ENCODE peak calls at places on chromosomes 4 and X, in four cellular contexts. One of them, this sample, is unnamed.
A peak's percentile ranks its signal among the peaks of the same experiment; 100 is the strongest.

GRCh38 chr4:87209696-87210095 is 10.7 kb downstream of the KLHL8 start:
- DNase-seq in neural crest cell: no peak
- DNase-seq in tibial nerve: no peak
- DNase-seq in hepatocyte: no peak
- DNase-seq in this sample: no peak

GRCh38 chr4:31362756-31363155 is 642.6 kb downstream of the PCDH7 start:
- DNase-seq in hepatocyte: no peak
- DNase-seq in tibial nerve: no peak
- DNase-seq in neural crest cell: no peak
- DNase-seq in this sample: no peak

GRCh38 chrX:11557120-11557519 is 108.6 kb downstream of the ARHGAP6 start:
- DNase-seq in neural crest cell: no peak
- DNase-seq in hepatocyte: no peak
- DNase-seq in tibial nerve: no peak
- DNase-seq in this sample: no peak

GRCh38 chr4:158065176-158065575 is 107.6 kb downstream of the GASK1B start:
- DNase-seq in tibial nerve: no peak
- DNase-seq in neural crest cell: no peak
- DNase-seq in hepatocyte: no peak
- DNase-seq in this sample: no peak

GRCh38 chrX:125651426-125651825 is 331.8 kb downstream of the TEX13C start:
- DNase-seq in neural crest cell: no peak
- DNase-seq in tibial nerve: no peak
- DNase-seq in hepatocyte: no peak
- DNase-seq in this sample: no peak

GRCh38 chr4:88378691-88379559 is at the start of gene HERC6:
- DNase-seq in neural crest cell: peak; percentile 61
- DNase-seq in hepatocyte: peak; percentile 88
- DNase-seq in tibial nerve: peak; percentile 31
- DNase-seq in this sample: peak; percentile 71

GRCh38 chr4:152283806-152284470 is 252.0 kb downstream of the FBXW7 start:
- DNase-seq in tibial nerve: no peak
- DNase-seq in hepatocyte: no peak
- DNase-seq in neural crest cell: no peak
- DNase-seq in this sample: peak; percentile 6

GRCh38 chr4:15738877-15739276 is 36.0 kb downstream of the BST1 start:
- DNase-seq in tibial nerve: no peak
- DNase-seq in hepatocyte: no peak
- DNase-seq in neural crest cell: no peak
- DNase-seq in this sample: no peak

GRCh38 chr4:150218447-150218846 is 140.2 kb downstream of the DCLK2 start:
- DNase-seq in tibial nerve: no peak
- DNase-seq in hepatocyte: no peak
- DNase-seq in neural crest cell: no peak
- DNase-seq in this sample: no peak

GRCh38 chr4:12319765-12320164 is 891.1 kb upstream of the HS3ST1 start:
- DNase-seq in tibial nerve: no peak
- DNase-seq in neural crest cell: no peak
- DNase-seq in hepatocyte: no peak
- DNase-seq in this sample: no peak

GRCh38 chr4:12324965-12325364 is 896.3 kb upstream of the HS3ST1 start:
- DNase-seq in neural crest cell: no peak
- DNase-seq in hepatocyte: no peak
- DNase-seq in tibial nerve: no peak
- DNase-seq in this sample: no peak
- TF ChIP-seq CTCF in neural crest cell: no peak
- TF ChIP-seq CTCF in hepatocyte: no peak
- TF ChIP-seq CTCF in tibial nerve: no peak
- TF ChIP-seq CTCF in this sample: no peak

GRCh38 chr4:16765549-16765948 is 132.9 kb downstream of the LDB2 start:
- DNase-seq in neural crest cell: no peak
- DNase-seq in hepatocyte: no peak
- DNase-seq in tibial nerve: no peak
- DNase-seq in this sample: no peak
- TF ChIP-seq CTCF in neural crest cell: no peak
- TF ChIP-seq CTCF in hepatocyte: no peak
- TF ChIP-seq CTCF in tibial nerve: no peak
- TF ChIP-seq CTCF in this sample: no peak

GRCh38 chr4:103030791-103031190 is 11.3 kb upstream of the SLC9B1 start:
- DNase-seq in tibial nerve: no peak
- DNase-seq in neural crest cell: no peak
- DNase-seq in hepatocyte: no peak
- DNase-seq in this sample: no peak

GRCh38 chr4:103036169-103036568 is 16.7 kb upstream of the SLC9B1 start:
- DNase-seq in hepatocyte: no peak
- DNase-seq in tibial nerve: no peak
- DNase-seq in neural crest cell: no peak
- DNase-seq in this sample: no peak

GRCh38 chr4:103026868-103027267 is 7.4 kb upstream of the SLC9B1 start:
- DNase-seq in tibial nerve: no peak
- DNase-seq in hepatocyte: no peak
- DNase-seq in neural crest cell: no peak
- DNase-seq in this sample: no peak

GRCh38 chr4:103032575-103032974 is 13.1 kb upstream of the SLC9B1 start:
- DNase-seq in tibial nerve: no peak
- DNase-seq in hepatocyte: peak; percentile 53
- DNase-seq in neural crest cell: no peak
- DNase-seq in this sample: peak; percentile 42
- TF ChIP-seq CTCF in tibial nerve: no peak
- TF ChIP-seq CTCF in hepatocyte: peak; percentile 43
- TF ChIP-seq CTCF in neural crest cell: peak; percentile 53
- TF ChIP-seq CTCF in this sample: peak; percentile 53

DNA sequence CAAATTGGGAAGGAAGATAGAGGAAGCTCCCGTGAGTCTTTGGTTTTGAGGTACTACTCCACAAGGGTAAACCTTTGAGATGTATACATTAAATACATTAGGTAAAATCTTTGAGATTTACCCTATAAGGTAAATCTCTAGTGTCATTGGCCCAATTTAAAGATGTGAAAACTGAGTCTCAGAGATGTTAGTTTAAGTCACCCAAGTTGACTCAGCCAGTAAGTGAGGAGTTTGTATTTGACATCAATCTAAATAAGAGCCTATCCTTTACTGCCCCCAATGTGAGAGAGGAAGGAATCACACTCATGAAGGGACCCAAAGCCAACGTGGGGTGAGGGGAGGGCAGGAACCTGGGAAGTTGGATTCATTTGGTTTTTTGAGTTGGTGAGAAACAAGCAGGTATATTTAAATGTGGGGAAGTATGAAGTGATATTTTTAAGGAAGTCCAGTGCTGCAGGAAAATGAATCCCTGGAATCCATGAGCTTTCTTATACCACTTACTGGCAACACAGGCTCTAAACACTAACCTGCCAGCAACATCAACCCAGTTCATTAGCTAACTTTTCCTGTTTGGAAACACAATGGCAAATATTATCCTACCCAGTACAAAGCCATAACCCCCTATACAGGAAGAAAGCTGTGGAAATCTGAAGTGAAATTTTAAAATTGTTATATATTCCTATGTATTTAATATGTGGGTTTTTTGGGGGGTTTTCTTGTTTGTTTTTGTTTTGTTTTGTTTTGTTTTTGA is 55.3 kb downstream of the PALLD start:
- DNase-seq in tibial nerve: no peak
- DNase-seq in hepatocyte: no peak
- DNase-seq in neural crest cell: no peak
- DNase-seq in this sample: no peak
- TF ChIP-seq CTCF in tibial nerve: no peak
- TF ChIP-seq CTCF in hepatocyte: no peak
- TF ChIP-seq CTCF in neural crest cell: no peak
- TF ChIP-seq CTCF in this sample: no peak

GRCh38 chrX:79181401-79181800 is 36.9 kb downstream of the GPR174 start:
- DNase-seq in neural crest cell: no peak
- DNase-seq in hepatocyte: no peak
- DNase-seq in tibial nerve: no peak
- DNase-seq in this sample: no peak
- TF ChIP-seq CTCF in neural crest cell: no peak
- TF ChIP-seq CTCF in hepatocyte: no peak
- TF ChIP-seq CTCF in tibial nerve: no peak
- TF ChIP-seq CTCF in this sample: no peak

DNA sequence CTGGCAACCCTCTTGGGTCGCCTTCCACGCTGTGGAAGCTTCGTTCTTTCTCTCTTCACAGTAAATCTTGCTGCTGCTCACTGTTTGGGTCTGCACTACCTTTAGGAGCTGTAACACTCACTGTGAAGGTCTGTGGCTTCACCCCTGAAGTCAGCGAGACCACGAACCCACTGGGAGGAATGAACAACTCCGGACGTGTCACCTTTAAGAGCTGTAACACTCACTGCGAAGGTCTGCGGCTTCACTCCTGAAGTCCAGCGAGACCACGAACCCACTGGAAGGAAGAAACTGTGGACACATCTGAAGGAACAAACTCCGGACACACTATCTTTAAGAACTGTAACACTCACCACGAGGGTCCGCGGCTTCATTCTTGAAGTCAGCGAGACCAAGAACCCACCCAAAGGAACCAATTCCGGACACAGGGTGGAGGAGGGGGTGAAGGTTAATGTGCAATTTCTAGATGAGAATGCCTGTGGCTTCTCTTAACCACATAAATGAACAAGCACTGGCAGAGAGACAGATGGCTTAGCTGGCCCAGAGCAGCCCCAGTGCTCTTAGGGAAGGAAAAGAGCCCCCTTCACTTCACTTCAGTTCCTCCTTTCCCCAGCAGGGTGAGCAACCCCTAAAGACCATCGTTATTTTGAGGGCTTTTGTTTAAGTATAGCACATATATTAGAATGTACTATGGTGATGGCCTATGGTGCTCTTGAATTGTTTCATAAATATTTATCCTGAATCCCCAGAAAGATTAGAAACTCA is 73.0 kb downstream of the LUZP4 start:
- DNase-seq in hepatocyte: no peak
- DNase-seq in neural crest cell: no peak
- DNase-seq in tibial nerve: no peak
- DNase-seq in this sample: no peak
- TF ChIP-seq CTCF in hepatocyte: no peak
- TF ChIP-seq CTCF in neural crest cell: peak; percentile 52
- TF ChIP-seq CTCF in tibial nerve: no peak
- TF ChIP-seq CTCF in this sample: no peak

GRCh38 chr4:55880652-55881280 is 27.3 kb downstream of the EXOC1 start:
- DNase-seq in neural crest cell: no peak
- DNase-seq in hepatocyte: no peak
- DNase-seq in tibial nerve: no peak
- DNase-seq in this sample: no peak
- TF ChIP-seq CTCF in neural crest cell: no peak
- TF ChIP-seq CTCF in hepatocyte: no peak
- TF ChIP-seq CTCF in tibial nerve: no peak
- TF ChIP-seq CTCF in this sample: no peak